ENCODE peak calls at places on chromosomes 6 and 20, in eight cellular contexts. M, L, D, C, V, E, O and N are unnamed samples.

GRCh38 chr20:37474386-37474785 is 46.7 kb upstream of the NNAT start:
- DNase-seq in M (no peak), L (no peak), D (no peak), C (no peak), V (no peak), E (no peak), O (no peak), N (no peak)

GRCh38 chr6:136341367-136341766 is 51.7 kb upstream of the BCLAF1 start:
- DNase-seq in M (no peak), L (no peak), D (no peak), C (no peak), V (no peak), E (no peak), O (no peak), N (no peak)

GRCh38 chr6:71482742-71483141 is 194.1 kb downstream of the OGFRL1 start:
- DNase-seq in M (no peak), L (no peak), D (peak), C (no peak), V (no peak), E (no peak), O (no peak), N (no peak)

GRCh38 chr20:53291548-53291947 is 302.1 kb downstream of the ZNF217 start:
- DNase-seq in M (no peak), L (peak), D (peak), C (no peak), V (no peak), E (no peak), O (peak), N (no peak)

GRCh38 chr6:32622545-32623401 is 14.4 kb upstream of the HLA-DQA1 start:
- DNase-seq in M (no peak), L (peak), D (peak), C (peak), V (no peak), E (no peak), O (peak), N (no peak)

GRCh38 chr6:31541059-31541657 is 645 bp downstream of the DDX39B start:
- DNase-seq in M (no peak), L (peak), D (peak), C (no peak), V (no peak), E (no peak), O (peak), N (no peak)

GRCh38 chr6:42340516-42340915 is 111.2 kb downstream of the TRERF1 start:
- DNase-seq in M (no peak), L (no peak), D (no peak), C (no peak), V (no peak), E (no peak), O (no peak), N (no peak)

GRCh38 chr6:169811521-169812256 is 60.3 kb downstream of the ERMARD start:
- DNase-seq in M (no peak), L (no peak), D (no peak), C (no peak), V (no peak), E (no peak), O (no peak), N (no peak)